ENCODE peak calls at places on chromosome 16, in four cellular contexts. R, G, I and X are unnamed samples.

GRCh38 chr16:3646348-3646920 is 8.1 kb upstream of the DNASE1 start:
- DNase-seq in R (peak; percentile 6), G (no peak), I (no peak), X (no peak)

GRCh38 chr16:68236804-68237242 is 896 bp upstream of the ESRP2 start:
- DNase-seq in I (no peak), R (no peak), G (no peak), X (no peak)

GRCh38 chr16:67260426-67261063 is 11.8 kb downstream of the SLC9A5 start:
- DNase-seq in R (no peak), I (peak; percentile 81), G (peak; percentile 69), X (peak; percentile 75)

GRCh38 chr16:27199747-27200146 is 3.6 kb upstream of the KDM8 start:
- DNase-seq in R (no peak), G (no peak), I (no peak), X (peak; percentile 78)

GRCh38 chr16:54957403-54957802 is 26.7 kb downstream of the IRX5 start:
- DNase-seq in I (peak; percentile 9), R (no peak), G (no peak), X (no peak)

GRCh38 chr16:23132921-23133532 is 16.2 kb downstream of the USP31 start:
- DNase-seq in R (peak; percentile 48), I (peak; percentile 59), G (peak; percentile 39), X (peak; percentile 52)

GRCh38 chr16:20114356-20114755 is 40.7 kb upstream of the GPR139 start:
- DNase-seq in I (no peak), R (peak; percentile 60), G (no peak), X (no peak)

GRCh38 chr16:31700530-31701388 is 172.8 kb upstream of the ZNF267 start:
- DNase-seq in R (peak; percentile 93), G (peak; percentile 39), I (peak; percentile 25), X (peak; percentile 31)

GRCh38 chr16:28218109-28218508 is 6.3 kb upstream of the XPO6 start:
- DNase-seq in I (peak; percentile 60), R (no peak), G (peak; percentile 54), X (peak; percentile 72)

GRCh38 chr16:75114179-75114945 is 2.2 kb downstream of the LDHD start:
- DNase-seq in R (no peak), G (no peak), I (no peak), X (no peak)

GRCh38 chr16:15564619-15565339 is 78.2 kb downstream of the MARF1 start:
- DNase-seq in I (peak; percentile 14), R (no peak), G (peak; percentile 27), X (no peak)

GRCh38 chr16:22008215-22009142 is 568 bp downstream of the MOSMO start:
- DNase-seq in G (no peak), R (peak; percentile 24), I (no peak), X (no peak)

GRCh38 chr16:9081843-9082242 is 9.6 kb upstream of the HAPSTR1 start:
- DNase-seq in G (no peak), I (no peak), R (no peak), X (no peak)

GRCh38 chr16:3640632-3641501 is 13.6 kb upstream of the DNASE1 start:
- DNase-seq in I (no peak), R (no peak), G (no peak), X (no peak)

GRCh38 chr16:24737391-24737871 is 8.0 kb downstream of the TNRC6A start:
- DNase-seq in I (peak; percentile 74), R (no peak), G (peak; percentile 59), X (peak; percentile 58)

GRCh38 chr16:83901101-83901500 is 2.2 kb downstream of the MLYCD start:
- DNase-seq in I (no peak), R (no peak), G (no peak), X (peak; percentile 74)

GRCh38 chr16:84925092-84925772 is 86.1 kb downstream of the ZDHHC7 start:
- DNase-seq in R (peak; percentile 30), I (peak; percentile 34), G (no peak), X (peak; percentile 15)

GRCh38 chr16:50197582-50197981 is 44.5 kb downstream of the TENT4B start:
- DNase-seq in G (no peak), I (no peak), R (no peak), X (no peak)

GRCh38 chr16:73210084-73210483 is 162.2 kb upstream of the ZFHX3 start:
- DNase-seq in I (no peak), R (no peak), G (no peak), X (no peak)

GRCh38 chr16:17447273-17447672 is 23.5 kb downstream of the XYLT1 start:
- DNase-seq in R (no peak), G (no peak), I (no peak), X (no peak)

GRCh38 chr16:57935904-57936303 is 35.0 kb downstream of the CNGB1 start:
- DNase-seq in I (no peak), G (no peak), R (no peak), X (no peak)

GRCh38 chr16:14291941-14292825 is 221.1 kb downstream of the MRTFB start:
- DNase-seq in G (no peak), R (no peak), I (no peak), X (no peak)

GRCh38 chr16:58280146-58280845 is 14.5 kb downstream of the PRSS54 start:
- DNase-seq in G (no peak), I (no peak), R (no peak), X (no peak)

GRCh38 chr16:9901-10665 is 43.3 kb downstream of the POLR3K start:
- DNase-seq in I (no peak), R (peak; percentile 10), G (no peak), X (no peak)

GRCh38 chr16:86975445-86975844 is 341.7 kb downstream of the C16orf95 start:
- DNase-seq in I (peak; percentile 93), G (peak; percentile 96), R (no peak), X (peak; percentile 49)

GRCh38 chr16:82819286-82819685 is 192.5 kb downstream of the CDH13 start:
- DNase-seq in I (no peak), R (no peak), G (no peak), X (no peak)

GRCh38 chr16:30766922-30767284 is 4.8 kb downstream of the RNF40 start:
- DNase-seq in G (no peak), I (no peak), R (no peak), X (no peak)

GRCh38 chr16:72561-73537 is at the start of gene RHBDF1:
- DNase-seq in G (peak; percentile 55), I (peak; percentile 42), R (no peak), X (peak; percentile 56)

GRCh38 chr16:17515421-17516210 is 44.9 kb upstream of the XYLT1 start:
- DNase-seq in R (no peak), I (peak; percentile 86), G (peak; percentile 52), X (peak; percentile 94)

GRCh38 chr16:84295203-84295850 is 649 bp downstream of the WFDC1 start:
- DNase-seq in R (no peak), I (no peak), G (no peak), X (peak; percentile 11)

GRCh38 chr16:30527635-30528178 is 1.3 kb upstream of the ZNF768 start:
- DNase-seq in I (no peak), R (no peak), G (no peak), X (no peak)

GRCh38 chr16:84438971-84439696 is 65.3 kb downstream of the MEAK7 start:
- DNase-seq in R (no peak), I (no peak), G (no peak), X (no peak)

GRCh38 chr16:12398029-12398735 is 405.5 kb downstream of the CPPED1 start:
- DNase-seq in I (no peak), G (no peak), R (no peak), X (no peak)

GRCh38 chr16:8686031-8686621 is 11.7 kb downstream of the ABAT start:
- DNase-seq in G (no peak), R (peak; percentile 48), I (no peak), X (no peak)

GRCh38 chr16:27326738-27327585 is 13.2 kb downstream of the IL4R start:
- DNase-seq in G (peak; percentile 98), R (peak; percentile 32), I (peak; percentile 96), X (peak; percentile 97)

GRCh38 chr16:337975-338575 is 14.4 kb downstream of the AXIN1 start:
- DNase-seq in I (no peak), G (no peak), R (peak; percentile 30), X (no peak)

GRCh38 chr16:28309811-28310311 is 17.5 kb downstream of the SBK1 start:
- DNase-seq in G (no peak), R (peak; percentile 59), I (no peak), X (no peak)

GRCh38 chr16:85437161-85438052 is 175.7 kb upstream of the GSE1 start:
- DNase-seq in G (peak; percentile 77), I (peak; percentile 17), R (no peak), X (no peak)

DNA sequence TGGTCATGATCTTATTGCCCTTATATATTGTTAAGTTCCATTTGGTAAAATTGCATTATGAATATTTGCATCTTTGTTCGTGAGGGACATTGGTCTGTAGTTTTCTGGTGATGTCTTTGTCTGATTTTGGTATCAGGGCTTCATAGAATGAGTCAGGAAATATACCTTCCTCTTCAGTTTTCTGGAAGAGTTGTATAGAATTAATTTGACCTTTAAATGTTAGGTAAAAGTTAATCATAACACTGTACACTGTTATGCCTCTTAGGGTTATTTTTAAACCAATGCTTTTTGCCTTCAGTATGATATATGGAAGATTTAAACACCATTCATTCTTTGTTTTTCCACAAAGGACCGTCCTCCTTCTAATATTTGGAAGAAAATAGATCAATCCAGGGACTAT is 180.0 kb downstream of the CHD9 start:
- DNase-seq in I (no peak), R (no peak), G (no peak), X (no peak)
- TF ChIP-seq CTCF in I (no peak), R (no peak), G (no peak), X (no peak)

DNA sequence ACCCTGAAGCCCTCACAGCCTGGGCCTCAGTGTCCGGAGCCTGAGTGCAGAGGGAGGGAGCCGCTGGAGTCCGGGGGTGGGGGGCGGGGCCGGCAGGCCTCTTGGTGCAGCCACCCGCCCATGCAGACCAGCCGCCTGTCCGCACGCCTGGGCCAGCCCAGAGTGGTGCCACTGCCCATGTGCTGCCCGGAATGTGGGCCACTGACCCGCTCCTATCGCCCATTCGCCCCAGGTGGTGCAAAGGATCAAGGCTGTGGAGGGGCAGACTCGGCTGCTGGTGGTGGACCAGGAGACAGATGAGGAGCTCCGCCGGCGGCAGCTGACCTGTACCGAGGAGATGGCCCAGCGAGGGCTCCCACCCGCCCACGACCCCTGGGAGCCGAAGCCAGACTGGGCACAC is 2.6 kb downstream of the NHERF2 start:
- DNase-seq in G (no peak), R (no peak), I (no peak), X (no peak)
- H3K4me3 ChIP-seq in G (no peak overlapping the region), R (peak overlapping the region; percentile 12), I (no peak overlapping the region), X (no peak overlapping the region)

DNA sequence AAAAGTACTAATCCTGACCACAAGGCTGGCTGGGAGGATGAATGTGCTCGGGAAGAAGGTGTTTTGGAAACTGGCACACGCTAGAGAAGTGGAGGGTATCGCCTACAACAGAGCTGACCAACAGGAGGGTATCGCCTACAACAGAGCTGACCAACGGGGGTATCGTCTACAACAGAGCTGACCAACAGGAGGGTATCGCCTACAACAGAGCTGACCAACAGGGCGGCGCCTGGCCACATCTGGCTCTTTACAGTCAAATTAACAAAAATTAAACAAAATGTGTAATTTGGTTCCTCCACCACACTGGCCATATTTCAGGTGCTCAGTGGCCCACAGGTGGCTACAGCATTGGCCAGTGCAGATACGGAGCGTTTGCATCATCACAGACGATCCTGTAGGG is 153.5 kb downstream of the CMIP start:
- DNase-seq in I (no peak), R (no peak), G (no peak), X (no peak)
- TF ChIP-seq CTCF in I (no peak), R (no peak), G (no peak), X (no peak)

GRCh38 chr16:88968589-88969280 is 8.3 kb downstream of the CBFA2T3 start:
- DNase-seq in I (no peak), R (no peak), G (no peak), X (no peak)
- H3K4me3 ChIP-seq in I (no peak overlapping the region), R (no peak overlapping the region), G (no peak overlapping the region), X (no peak overlapping the region)